ENCODE peak calls at places on chromosomes 2 and 18, in seven cellular contexts. Y, Z, K, G, X, J and F are unnamed samples.
A peak's percentile ranks its signal among the peaks of the same experiment; 100 is the strongest.

GRCh38 chr2:238231251-238231793 is 8.5 kb downstream of the HES6 start:
- DNase-seq in Y (peak; percentile 87), Z (peak; percentile 38), K (peak; percentile 88), G (peak; percentile 72), X (peak; percentile 44), J (no peak), F (peak; percentile 5)

GRCh38 chr2:12533337-12533736 is 183.4 kb upstream of the TRIB2 start:
- DNase-seq in Y (no peak), Z (no peak), K (no peak), G (no peak), X (no peak), J (no peak), F (no peak)

GRCh38 chr2:206615417-206616089 is 26.7 kb upstream of the FAM237A start:
- DNase-seq in Y (no peak), Z (no peak), K (no peak), G (no peak), X (no peak), J (no peak), F (no peak)

GRCh38 chr18:22320736-22321135 is 97.0 kb downstream of the CTAGE1 start:
- DNase-seq in Y (no peak), Z (no peak), K (no peak), G (no peak), X (no peak), J (no peak), F (no peak)

GRCh38 chr2:98806266-98806697 is 75.3 kb upstream of the MGAT4A start:
- DNase-seq in Y (no peak), Z (no peak), K (peak; percentile 83), G (no peak), X (no peak), J (no peak), F (no peak)

GRCh38 chr18:67599277-67599676 is 82.8 kb upstream of the DSEL start:
- DNase-seq in Y (no peak), Z (no peak), K (no peak), G (no peak), X (peak; percentile 73), J (no peak), F (no peak)

GRCh38 chr2:15177103-15177502 is 384.0 kb downstream of the NBAS start:
- DNase-seq in Y (no peak), Z (no peak), K (no peak), G (peak; percentile 55), X (peak; percentile 63), J (no peak), F (no peak)

GRCh38 chr2:11876889-11877288 is 130.5 kb downstream of the LPIN1 start:
- DNase-seq in Y (no peak), Z (no peak), K (no peak), G (no peak), X (no peak), J (no peak), F (no peak)

GRCh38 chr2:57877811-57878572 is 168.6 kb upstream of the VRK2 start:
- DNase-seq in Y (no peak), Z (no peak), K (no peak), G (no peak), X (no peak), J (no peak), F (no peak)

GRCh38 chr2:229914182-229914581 is 7.6 kb downstream of the TRIP12 start:
- DNase-seq in Y (no peak), Z (no peak), K (no peak), G (no peak), X (no peak), J (no peak), F (no peak)

GRCh38 chr2:35790292-35790691 is 565.3 kb upstream of the CRIM1 start:
- DNase-seq in Y (no peak), Z (no peak), K (no peak), G (no peak), X (no peak), J (no peak), F (no peak)

GRCh38 chr2:182361477-182361876 is 65.4 kb downstream of the PDE1A start:
- DNase-seq in Y (no peak), Z (no peak), K (no peak), G (no peak), X (no peak), J (no peak), F (no peak)

GRCh38 chr2:9710311-9710710 is 79.5 kb upstream of the YWHAQ start:
- DNase-seq in Y (no peak), Z (no peak), K (no peak), G (no peak), X (no peak), J (no peak), F (no peak)

GRCh38 chr2:229901819-229902218 is 20.0 kb downstream of the TRIP12 start:
- DNase-seq in Y (no peak), Z (no peak), K (no peak), G (no peak), X (peak; percentile 73), J (no peak), F (no peak)

GRCh38 chr2:231900975-231901374 is 25.2 kb downstream of the NPPC start:
- DNase-seq in Y (peak; percentile 26), Z (no peak), K (peak; percentile 20), G (no peak), X (no peak), J (no peak), F (no peak)

GRCh38 chr2:224691563-224691962 is 24.6 kb downstream of the CCDC195 start:
- DNase-seq in Y (no peak), Z (no peak), K (no peak), G (no peak), X (peak; percentile 11), J (no peak), F (no peak)

GRCh38 chr18:36127866-36128845 is 984 bp downstream of the SLC39A6 start:
- DNase-seq in Y (no peak), Z (no peak), K (no peak), G (no peak), X (peak; percentile 69), J (no peak), F (no peak)

GRCh38 chr2:143263045-143263625 is 133.9 kb downstream of the ARHGAP15 start:
- DNase-seq in Y (no peak), Z (no peak), K (no peak), G (no peak), X (no peak), J (no peak), F (no peak)

GRCh38 chr18:46067431-46068007 is 4.5 kb downstream of the PSTPIP2 start:
- DNase-seq in Y (no peak), Z (no peak), K (no peak), G (no peak), X (peak; percentile 40), J (no peak), F (no peak)

GRCh38 chr2:144508162-144508765 is 11.7 kb downstream of the ZEB2 start:
- DNase-seq in Y (no peak), Z (no peak), K (no peak), G (no peak), X (no peak), J (no peak), F (no peak)

DNA sequence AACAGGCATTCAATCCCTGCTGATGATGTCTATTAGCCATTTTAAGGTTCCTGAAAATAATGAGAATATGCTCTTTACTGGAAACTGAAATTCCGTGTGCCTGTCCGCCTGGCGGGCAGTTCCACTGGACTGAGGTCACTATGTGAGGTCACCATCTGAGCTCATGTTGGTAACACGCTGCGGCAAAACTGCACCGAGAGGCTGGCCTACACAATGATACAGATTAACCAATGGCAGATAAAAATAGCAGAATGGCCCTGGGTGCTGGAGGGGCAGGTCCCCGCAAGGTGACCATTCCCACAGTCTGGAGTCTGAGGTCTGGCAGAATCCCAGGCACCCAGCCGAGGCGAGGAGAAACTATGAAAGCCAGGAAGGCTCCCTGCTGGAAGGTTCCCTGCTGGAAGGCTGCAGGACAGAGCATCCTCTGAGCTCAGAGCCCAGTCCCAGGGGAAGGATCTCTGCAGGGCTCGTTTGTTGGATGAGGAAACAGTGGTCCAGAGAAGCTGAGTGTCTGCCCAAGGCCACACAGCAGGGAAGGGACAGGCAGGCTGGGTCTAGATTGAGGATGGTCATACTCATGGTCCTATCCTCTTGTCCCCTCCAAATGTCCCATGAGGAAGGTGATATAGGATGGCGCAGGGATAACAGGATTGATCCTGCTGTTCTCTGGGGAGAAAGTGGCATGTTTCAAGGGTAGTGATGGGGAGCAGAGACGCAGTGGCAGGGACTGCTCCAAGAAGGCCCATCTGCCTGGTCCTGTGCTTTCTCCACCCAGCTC is 24.8 kb downstream of the HS1BP3 start:
- DNase-seq in Y (peak; percentile 54), Z (no peak), K (peak; percentile 57), G (no peak), X (no peak), J (no peak), F (no peak)
- TF ChIP-seq CTCF in Y (no peak), Z (no peak), K (peak; percentile 13), G (no peak), X (no peak), J (no peak), F (no peak)

GRCh38 chr2:226791487-226792081 is 8.0 kb downstream of the IRS1 start:
- DNase-seq in Y (peak; percentile 93), Z (peak; percentile 88), K (peak; percentile 94), G (peak; percentile 88), X (peak; percentile 75), J (no peak), F (peak; percentile 78)
- TF ChIP-seq CTCF in Y (peak; percentile 53), Z (peak; percentile 60), K (peak; percentile 36), G (peak; percentile 65), X (peak; percentile 21), J (no peak), F (no peak)

GRCh38 chr2:145653553-145653952 is 1133.6 kb upstream of the ZEB2 start:
- DNase-seq in Y (no peak), Z (no peak), K (no peak), G (no peak), X (peak; percentile 5), J (no peak), F (no peak)

GRCh38 chr2:145655366-145655765 is 1135.4 kb upstream of the ZEB2 start:
- DNase-seq in Y (no peak), Z (no peak), K (no peak), G (no peak), X (no peak), J (no peak), F (no peak)

GRCh38 chr2:145654746-145655145 is 1134.8 kb upstream of the ZEB2 start:
- DNase-seq in Y (no peak), Z (no peak), K (no peak), G (no peak), X (no peak), J (no peak), F (no peak)

GRCh38 chr2:145652992-145653545 is 1133.2 kb upstream of the ZEB2 start:
- DNase-seq in Y (no peak), Z (no peak), K (no peak), G (no peak), X (peak; percentile 95), J (peak; percentile 64), F (no peak)

GRCh38 chr2:145654156-145654555 is 1134.2 kb upstream of the ZEB2 start:
- DNase-seq in Y (no peak), Z (no peak), K (no peak), G (no peak), X (no peak), J (no peak), F (no peak)
- TF ChIP-seq CTCF in Y (no peak), Z (no peak), K (no peak), G (no peak), X (no peak), J (no peak), F (no peak)

DNA sequence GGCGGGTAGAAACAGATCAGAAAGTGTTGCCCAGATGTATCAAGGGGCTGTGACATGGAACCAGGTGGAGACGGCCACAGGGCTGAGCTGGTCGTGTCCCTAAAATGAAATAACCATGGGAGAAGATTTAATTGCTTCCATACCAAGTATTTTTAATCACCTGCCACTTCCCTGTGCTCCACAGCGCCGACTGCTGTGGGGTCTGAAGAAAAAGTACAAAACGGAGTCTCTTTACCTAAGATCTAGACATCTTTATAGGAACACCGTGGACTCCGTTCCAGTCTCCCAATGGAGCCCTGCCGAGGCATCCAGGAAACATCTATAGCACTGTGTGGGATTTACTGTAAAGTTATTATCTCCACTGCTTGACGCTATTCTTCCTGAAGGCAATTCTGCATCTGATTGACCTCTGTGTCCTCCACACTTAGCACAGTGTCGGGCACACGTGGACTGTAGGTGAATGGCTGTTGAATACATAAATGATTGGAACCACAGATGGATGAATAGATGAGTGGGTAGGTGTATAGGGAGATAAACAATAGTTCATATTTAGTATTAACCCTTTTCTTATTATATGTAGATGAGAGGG is 21.6 kb upstream of the GYPC start:
- DNase-seq in Y (no peak), Z (no peak), K (no peak), G (peak; percentile 14), X (peak; percentile 17), J (no peak), F (no peak)
- TF ChIP-seq CTCF in Y (no peak), Z (peak; percentile 66), K (peak; percentile 49), G (peak; percentile 51), X (peak; percentile 49), J (no peak), F (peak; percentile 67)